ENCODE peak calls at places on chromosome 19, in four cellular contexts. One of them, this sample, is unnamed.

GRCh38 chr19:50558449-50558848 is 9.8 kb downstream of the LRRC4B start:
- DNase-seq in GM12878: no peak
- DNase-seq in A549: no peak
- DNase-seq in IMR-90: no peak
- DNase-seq in this sample: no peak

GRCh38 chr19:4455742-4456565 is 1.6 kb downstream of the UBXN6 start:
- DNase-seq in GM12878: no peak
- DNase-seq in A549: no peak
- DNase-seq in IMR-90: peak; percentile 84
- DNase-seq in this sample: no peak

GRCh38 chr19:27765912-27766725 is 1446.8 kb downstream of the UQCRFS1 start:
- DNase-seq in GM12878: no peak
- DNase-seq in A549: no peak
- DNase-seq in IMR-90: no peak
- DNase-seq in this sample: no peak

GRCh38 chr19:4712771-4713170 is 10.9 kb downstream of the DPP9 start:
- DNase-seq in GM12878: no peak
- DNase-seq in A549: no peak
- DNase-seq in IMR-90: no peak
- DNase-seq in this sample: no peak

GRCh38 chr19:4343845-4344713 is 717 bp downstream of the MPND start:
- DNase-seq in GM12878: no peak
- DNase-seq in A549: no peak
- DNase-seq in IMR-90: no peak
- DNase-seq in this sample: no peak

GRCh38 chr19:10286803-10287737 is at the start of gene ICAM4:
- DNase-seq in GM12878: no peak
- DNase-seq in A549: no peak
- DNase-seq in IMR-90: peak; percentile 29
- DNase-seq in this sample: no peak

GRCh38 chr19:31054430-31054829 is 294.8 kb downstream of the TSHZ3 start:
- DNase-seq in GM12878: no peak
- DNase-seq in A549: peak; percentile 65
- DNase-seq in IMR-90: peak; percentile 83
- DNase-seq in this sample: no peak

GRCh38 chr19:2014731-2015610 is 543 bp downstream of the BTBD2 start:
- DNase-seq in GM12878: no peak
- DNase-seq in A549: no peak
- DNase-seq in IMR-90: no peak
- DNase-seq in this sample: no peak

GRCh38 chr19:56253737-56254136 is 18.8 kb upstream of the EDDM13 start:
- DNase-seq in GM12878: no peak
- DNase-seq in A549: peak; percentile 72
- DNase-seq in IMR-90: peak; percentile 71
- DNase-seq in this sample: peak; percentile 41

GRCh38 chr19:13102666-13103584 is at the start of gene LYL1:
- DNase-seq in GM12878: no peak
- DNase-seq in A549: peak; percentile 18
- DNase-seq in IMR-90: no peak
- DNase-seq in this sample: no peak

GRCh38 chr19:49114630-49115363 is 627 bp downstream of the LIN7B start:
- DNase-seq in GM12878: no peak
- DNase-seq in A549: no peak
- DNase-seq in IMR-90: peak; percentile 33
- DNase-seq in this sample: no peak

GRCh38 chr19:38654478-38655079 is 7.1 kb downstream of the ACTN4 start:
- DNase-seq in GM12878: no peak
- DNase-seq in A549: peak; percentile 62
- DNase-seq in IMR-90: peak; percentile 78
- DNase-seq in this sample: no peak

GRCh38 chr19:11924886-11925583 is at the start of gene ZNF700:
- DNase-seq in GM12878: peak; percentile 92
- DNase-seq in A549: peak; percentile 16
- DNase-seq in IMR-90: peak; percentile 86
- DNase-seq in this sample: peak; percentile 85

GRCh38 chr19:39438270-39438934 is 2.7 kb upstream of the RPS16 start:
- DNase-seq in GM12878: no peak
- DNase-seq in A549: no peak
- DNase-seq in IMR-90: peak; percentile 67
- DNase-seq in this sample: no peak

GRCh38 chr19:36046443-36047050 is 7.5 kb downstream of the THAP8 start:
- DNase-seq in GM12878: no peak
- DNase-seq in A549: no peak
- DNase-seq in IMR-90: no peak
- DNase-seq in this sample: no peak

GRCh38 chr19:38559428-38560401 is 58.0 kb downstream of the MAP4K1 start:
- DNase-seq in GM12878: peak; percentile 99
- DNase-seq in A549: no peak
- DNase-seq in IMR-90: no peak
- DNase-seq in this sample: no peak

GRCh38 chr19:12939908-12940533 is 1.6 kb downstream of the CALR start:
- DNase-seq in GM12878: no peak
- DNase-seq in A549: no peak
- DNase-seq in IMR-90: no peak
- DNase-seq in this sample: no peak

GRCh38 chr19:4198467-4199126 is 16.1 kb downstream of the ANKRD24 start:
- DNase-seq in GM12878: no peak
- DNase-seq in A549: no peak
- DNase-seq in IMR-90: no peak
- DNase-seq in this sample: no peak

GRCh38 chr19:12350890-12351197 is 14.6 kb downstream of the ZNF442 start:
- DNase-seq in GM12878: no peak
- DNase-seq in A549: no peak
- DNase-seq in IMR-90: no peak
- DNase-seq in this sample: no peak

GRCh38 chr19:47595937-47596336 is 13.0 kb upstream of the BICRA start:
- DNase-seq in GM12878: no peak
- DNase-seq in A549: no peak
- DNase-seq in IMR-90: no peak
- DNase-seq in this sample: no peak

GRCh38 chr19:12580180-12580694 is 29.0 kb upstream of the ZNF564 start:
- DNase-seq in GM12878: no peak
- DNase-seq in A549: no peak
- DNase-seq in IMR-90: peak; percentile 89
- DNase-seq in this sample: peak; percentile 12

GRCh38 chr19:4267901-4268815 is 10.9 kb upstream of the SHD start:
- DNase-seq in GM12878: no peak
- DNase-seq in A549: no peak
- DNase-seq in IMR-90: no peak
- DNase-seq in this sample: no peak

DNA sequence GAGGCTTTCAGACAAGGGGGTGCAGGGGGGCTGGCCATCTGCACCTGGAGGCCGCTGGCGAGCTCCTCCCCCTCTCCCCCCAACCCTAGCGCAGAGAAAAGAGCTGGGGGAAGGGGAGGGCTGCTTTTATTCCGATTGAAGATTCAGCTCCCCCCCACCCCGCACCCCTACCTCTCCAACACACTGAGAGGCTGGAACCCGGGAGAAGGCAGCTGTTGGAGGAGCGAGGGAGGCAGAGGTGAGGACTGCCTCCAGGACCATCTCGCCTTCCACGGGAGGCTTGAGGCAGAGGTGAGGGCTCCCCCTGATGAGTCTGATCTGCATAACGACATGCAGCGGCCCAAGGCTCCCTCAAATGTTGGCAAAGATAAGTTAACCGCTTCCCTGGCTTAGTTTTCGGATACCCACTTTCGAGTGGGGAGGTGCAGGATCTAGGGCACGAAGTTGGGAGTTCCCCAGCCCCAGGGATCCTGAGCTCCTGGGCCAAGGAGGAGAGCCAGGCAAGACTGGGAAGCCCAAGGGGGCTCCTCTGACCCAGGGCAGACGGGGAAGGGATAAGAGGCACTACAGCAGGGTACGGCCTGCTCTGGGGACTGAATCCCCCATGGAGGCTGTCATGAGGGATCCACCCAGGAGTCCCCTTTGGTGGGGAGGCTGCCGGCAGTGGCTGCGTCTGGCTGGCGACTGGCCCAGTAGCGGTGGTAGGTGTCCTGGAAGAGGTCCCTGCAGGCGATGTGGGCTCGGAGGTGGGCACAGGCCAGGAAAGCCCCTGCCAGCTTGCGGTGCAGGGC is 1.2 kb upstream of the NUMBL start:
- DNase-seq in GM12878: no peak
- DNase-seq in A549: peak; percentile 49
- DNase-seq in IMR-90: no peak
- DNase-seq in this sample: no peak
- TF ChIP-seq CEBPB in GM12878: no peak
- TF ChIP-seq CEBPB in A549: no peak
- TF ChIP-seq CEBPB in IMR-90: no peak
- TF ChIP-seq CEBPB in this sample: no peak

GRCh38 chr19:33640773-33641172 is 19.0 kb downstream of the CHST8 start:
- DNase-seq in GM12878: no peak
- DNase-seq in A549: no peak
- DNase-seq in IMR-90: no peak
- DNase-seq in this sample: no peak
- TF ChIP-seq CEBPB in GM12878: no peak
- TF ChIP-seq CEBPB in A549: no peak
- TF ChIP-seq CEBPB in IMR-90: no peak
- TF ChIP-seq CEBPB in this sample: no peak

DNA sequence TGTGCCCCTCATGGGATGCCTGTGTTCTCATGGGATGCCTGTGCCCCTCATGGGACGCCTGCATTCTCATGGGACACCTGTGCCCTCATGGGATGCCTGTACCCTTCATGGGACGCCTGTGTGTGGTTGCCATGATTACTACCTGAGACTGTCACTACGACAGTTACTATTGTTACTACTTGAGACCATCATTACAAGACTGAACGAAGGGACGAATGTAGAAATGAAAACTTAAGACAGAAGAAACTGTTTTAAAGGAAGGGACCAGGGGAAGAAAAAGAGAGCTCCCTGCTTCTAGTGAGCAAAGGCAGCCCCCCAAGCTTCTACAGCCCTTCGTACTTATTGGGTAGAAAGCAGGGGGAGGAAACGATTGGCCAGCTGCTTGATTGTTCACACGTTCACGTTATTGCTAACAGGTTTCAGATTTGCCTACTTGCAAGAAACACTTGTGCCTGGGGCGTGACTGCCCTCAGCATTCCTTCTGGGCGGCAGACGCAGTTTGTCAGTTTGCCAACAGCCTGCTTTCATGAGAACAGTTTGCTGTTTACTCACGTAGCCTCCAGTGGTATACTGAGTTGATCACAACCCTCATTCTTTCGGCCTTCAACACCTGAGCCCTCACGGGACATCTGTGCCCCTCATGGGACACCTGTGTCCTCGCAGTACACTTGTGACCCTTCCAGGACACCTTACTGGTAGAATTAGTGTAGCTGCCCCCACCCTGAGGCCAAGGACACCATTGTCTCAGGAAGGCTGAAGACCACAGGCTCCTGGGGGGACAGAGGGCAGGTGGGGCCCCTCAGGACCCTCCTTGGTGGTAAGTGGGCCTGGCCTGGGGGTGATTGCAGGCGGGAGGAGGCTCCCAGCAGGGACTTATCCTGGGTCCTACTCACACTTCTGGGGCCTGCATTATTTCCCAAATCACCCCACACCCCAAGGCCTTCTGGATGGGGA is 2.5 kb upstream of the S1PR4 start:
- DNase-seq in GM12878: peak; percentile 57
- DNase-seq in A549: peak; percentile 87
- DNase-seq in IMR-90: peak; percentile 65
- DNase-seq in this sample: peak; percentile 65
- TF ChIP-seq CEBPB in GM12878: no peak
- TF ChIP-seq CEBPB in A549: no peak
- TF ChIP-seq CEBPB in IMR-90: no peak
- TF ChIP-seq CEBPB in this sample: no peak

GRCh38 chr19:18232540-18233223 is 6.4 kb upstream of the PDE4C start:
- DNase-seq in GM12878: no peak
- DNase-seq in A549: peak; percentile 58
- DNase-seq in IMR-90: no peak
- DNase-seq in this sample: no peak
- TF ChIP-seq CEBPB in GM12878: no peak
- TF ChIP-seq CEBPB in A549: no peak
- TF ChIP-seq CEBPB in IMR-90: no peak
- TF ChIP-seq CEBPB in this sample: no peak

GRCh38 chr19:362683-363082 is 18.1 kb upstream of the MIER2 start:
- DNase-seq in GM12878: no peak
- DNase-seq in A549: no peak
- DNase-seq in IMR-90: no peak
- DNase-seq in this sample: no peak
- TF ChIP-seq CEBPB in GM12878: no peak
- TF ChIP-seq CEBPB in A549: no peak
- TF ChIP-seq CEBPB in IMR-90: no peak
- TF ChIP-seq CEBPB in this sample: no peak

DNA sequence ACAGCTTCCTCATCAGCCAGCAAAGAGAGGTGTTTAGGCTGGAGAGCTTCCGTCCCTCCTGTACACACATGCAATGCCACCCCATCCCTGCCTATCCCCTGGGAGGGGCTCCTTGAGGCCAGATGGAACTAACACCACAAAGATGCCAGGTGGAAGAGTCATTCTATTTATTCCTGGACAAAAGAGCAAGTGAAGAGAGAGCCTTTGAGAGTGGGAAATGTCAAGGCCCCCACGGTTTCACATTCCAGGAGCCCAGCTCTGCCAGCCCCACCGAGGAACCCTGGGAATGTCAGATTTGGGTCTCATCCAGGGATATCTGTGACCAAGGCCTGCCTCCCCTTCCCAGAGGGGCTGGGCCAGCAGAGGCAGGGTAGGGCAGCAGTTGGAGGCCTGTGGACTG is 30.8 kb upstream of the IGFL1 start:
- DNase-seq in GM12878: no peak
- DNase-seq in A549: peak; percentile 75
- DNase-seq in IMR-90: no peak
- DNase-seq in this sample: no peak
- TF ChIP-seq CEBPB in GM12878: no peak
- TF ChIP-seq CEBPB in A549: no peak
- TF ChIP-seq CEBPB in IMR-90: no peak
- TF ChIP-seq CEBPB in this sample: no peak